ENCODE peak calls at places on chromosome 20, in six cellular contexts. W is lower leg skin, X is AG04450, D is GM12865, I is bronchial epithelial cell, R is HCT116. S is an unnamed sample.

GRCh38 chr20:44785768-44786167 is 24.6 kb downstream of the RIMS4 start:
- DNase-seq in W (no peak), D (no peak), I (peak; percentile 44), X (no peak), R (no peak), S (peak; percentile 25)

GRCh38 chr20:13910492-13910891 is 79.9 kb downstream of the SEL1L2 start:
- DNase-seq in I (no peak), W (no peak), X (no peak), D (no peak), R (no peak), S (no peak)

GRCh38 chr20:23094213-23094896 is 8.2 kb upstream of the CD93 start:
- DNase-seq in I (peak; percentile 29), W (no peak), X (no peak), R (no peak), D (no peak), S (peak; percentile 44)

GRCh38 chr20:4508773-4509172 is 212.9 kb upstream of the PRND start:
- DNase-seq in D (no peak), I (peak; percentile 38), R (no peak), X (no peak), W (no peak), S (peak; percentile 26)

GRCh38 chr20:61896058-61896961 is 169.4 kb downstream of the TAF4 start:
- DNase-seq in W (no peak), R (peak; percentile 12), I (peak; percentile 8), D (peak; percentile 30), X (no peak), S (peak; percentile 41)

GRCh38 chr20:36149469-36149868 is 5.1 kb upstream of the EPB41L1 start:
- DNase-seq in X (no peak), R (no peak), D (no peak), I (no peak), W (no peak), S (no peak)

GRCh38 chr20:49700411-49701185 is 13.1 kb downstream of the B4GALT5 start:
- DNase-seq in I (peak; percentile 85), W (no peak), D (no peak), R (peak; percentile 71), X (no peak), S (peak; percentile 80)

GRCh38 chr20:8454137-8454712 is 322.2 kb downstream of the PLCB1 start:
- DNase-seq in D (peak; percentile 49), I (peak; percentile 39), X (peak; percentile 71), R (peak; percentile 41), W (no peak), S (peak; percentile 52)

GRCh38 chr20:24102749-24103148 is 114.2 kb upstream of the GGTLC1 start:
- DNase-seq in I (peak; percentile 82), W (no peak), R (no peak), D (no peak), X (no peak), S (peak; percentile 46)

GRCh38 chr20:47727170-47727880 is 58.0 kb downstream of the SULF2 start:
- DNase-seq in D (peak; percentile 83), I (no peak), X (no peak), R (no peak), W (peak; percentile 51), S (no peak)

GRCh38 chr20:24149881-24150307 is 161.3 kb upstream of the GGTLC1 start:
- DNase-seq in X (no peak), R (no peak), W (no peak), I (no peak), D (peak; percentile 15), S (no peak)

GRCh38 chr20:50930139-50931047 is 844 bp downstream of the ADNP start:
- DNase-seq in R (no peak), D (peak; percentile 39), W (peak; percentile 19), I (no peak), X (no peak), S (peak; percentile 24)

GRCh38 chr20:55140631-55141030 is 665.2 kb downstream of the DOK5 start:
- DNase-seq in I (no peak), W (no peak), D (peak; percentile 1), X (no peak), R (no peak), S (no peak)

GRCh38 chr20:51400051-51400926 is 142.2 kb downstream of the NFATC2 start:
- DNase-seq in D (peak; percentile 93), W (no peak), X (no peak), R (no peak), I (peak; percentile 44), S (peak; percentile 40)

GRCh38 chr20:33437141-33437911 is 6.2 kb downstream of the SNTA1 start:
- DNase-seq in X (no peak), R (no peak), W (no peak), I (no peak), D (no peak), S (no peak)

GRCh38 chr20:62675156-62675871 is 33.0 kb downstream of the SLCO4A1 start:
- DNase-seq in I (no peak), D (no peak), X (no peak), R (no peak), W (no peak), S (no peak)

GRCh38 chr20:62156592-62157386 is 13.2 kb downstream of the SS18L1 start:
- DNase-seq in W (no peak), X (no peak), D (peak; percentile 64), I (no peak), R (peak; percentile 46), S (peak; percentile 47)

GRCh38 chr20:36543187-36544133 is 2.1 kb downstream of the MYL9 start:
- DNase-seq in I (no peak), D (no peak), X (no peak), R (no peak), W (peak; percentile 71), S (no peak)

GRCh38 chr20:25248501-25249172 is 752 bp downstream of the PYGB start:
- DNase-seq in R (no peak), W (no peak), D (peak; percentile 34), X (no peak), I (no peak), S (peak; percentile 44)

GRCh38 chr20:24798930-24799705 is 150.0 kb upstream of the CST7 start:
- DNase-seq in I (no peak), D (no peak), R (no peak), W (no peak), X (no peak), S (no peak)

GRCh38 chr20:10924628-10925266 is 250.9 kb upstream of the JAG1 start:
- DNase-seq in W (no peak), X (peak; percentile 84), I (peak; percentile 75), R (no peak), D (no peak), S (peak; percentile 82)

GRCh38 chr20:53212018-53212417 is 239.9 kb downstream of the TSHZ2 start:
- DNase-seq in I (no peak), R (no peak), W (no peak), D (no peak), X (no peak), S (no peak)

GRCh38 chr20:53210041-53210440 is 237.9 kb downstream of the TSHZ2 start:
- DNase-seq in I (no peak), X (no peak), D (no peak), R (no peak), W (no peak), S (no peak)

GRCh38 chr20:53210931-53211330 is 238.8 kb downstream of the TSHZ2 start:
- DNase-seq in D (no peak), X (no peak), I (no peak), W (no peak), R (no peak), S (no peak)

GRCh38 chr20:53205046-53205445 is 232.9 kb downstream of the TSHZ2 start:
- DNase-seq in W (no peak), D (no peak), I (no peak), X (no peak), R (no peak), S (no peak)

GRCh38 chr20:53208110-53208908 is 236.2 kb downstream of the TSHZ2 start:
- DNase-seq in W (no peak), D (no peak), R (no peak), X (no peak), I (no peak), S (no peak)
- TF ChIP-seq CTCF in W (no peak), D (peak; percentile 19), R (peak; percentile 66), X (no peak), I (no peak), S (no peak)

DNA sequence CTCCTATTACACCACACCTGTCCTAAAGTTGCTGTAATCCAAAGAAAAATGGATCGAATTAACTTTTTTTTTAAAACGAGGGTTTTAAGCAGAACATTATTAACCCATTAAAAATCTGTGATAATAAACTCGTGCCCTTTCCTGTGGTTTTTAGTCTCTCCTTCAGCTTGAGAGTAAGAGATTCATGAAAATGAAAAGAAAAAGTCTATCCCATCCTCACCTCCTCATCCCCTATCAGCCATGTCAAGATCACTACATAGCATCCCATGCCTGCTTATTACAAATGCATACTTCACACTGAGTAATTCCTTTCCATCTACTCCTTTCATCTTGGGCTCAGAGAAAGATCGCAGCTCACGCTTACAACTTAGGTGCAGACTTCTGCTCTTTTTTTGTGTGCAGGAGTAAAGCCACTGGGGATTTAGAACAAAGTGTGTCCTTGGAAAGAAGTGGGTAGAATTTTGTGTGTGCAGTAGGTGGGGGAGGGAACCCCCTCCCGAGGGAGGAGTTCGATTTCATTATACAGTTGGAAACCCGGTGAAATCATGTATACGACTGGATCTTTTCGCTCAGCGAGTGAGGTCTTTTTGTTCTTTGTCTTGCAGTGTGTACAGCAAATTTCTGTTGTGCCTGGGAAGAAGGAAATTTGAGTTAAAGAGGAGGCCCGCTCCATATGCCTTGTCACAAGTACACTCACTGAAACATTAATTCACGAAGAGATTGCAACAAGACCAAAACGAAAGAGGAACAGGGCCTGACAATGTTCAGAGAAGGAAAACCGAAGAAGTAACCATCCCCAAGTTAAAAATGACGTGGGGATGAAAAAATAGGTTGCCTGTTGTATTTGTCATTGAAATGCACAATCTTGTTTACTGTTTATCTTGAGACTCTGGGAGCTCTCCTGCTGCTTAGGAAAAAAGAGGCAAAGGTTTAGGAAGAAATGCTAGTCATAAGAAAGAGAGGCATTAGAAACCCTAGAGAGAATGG is 146.5 kb upstream of the ZNF217 start:
- DNase-seq in D (peak; percentile 80), I (peak; percentile 63), W (no peak), X (no peak), R (no peak), S (peak; percentile 49)
- H3K4me3 ChIP-seq in D (peak overlapping the region; percentile 58), I (peak overlapping the region; percentile 10), W (no peak overlapping the region), X (peak overlapping the region; percentile 3), R (no peak overlapping the region), S (peak overlapping the region; percentile 1)

GRCh38 chr20:9617940-9618339 is 103.5 kb downstream of the LAMP5 start:
- DNase-seq in X (no peak), R (peak; percentile 61), D (peak; percentile 35), I (peak; percentile 70), W (no peak), S (peak; percentile 78)
- TF ChIP-seq CTCF in X (peak; percentile 7), R (peak; percentile 68), D (peak; percentile 35), I (peak; percentile 60), W (no peak), S (peak; percentile 83)

DNA sequence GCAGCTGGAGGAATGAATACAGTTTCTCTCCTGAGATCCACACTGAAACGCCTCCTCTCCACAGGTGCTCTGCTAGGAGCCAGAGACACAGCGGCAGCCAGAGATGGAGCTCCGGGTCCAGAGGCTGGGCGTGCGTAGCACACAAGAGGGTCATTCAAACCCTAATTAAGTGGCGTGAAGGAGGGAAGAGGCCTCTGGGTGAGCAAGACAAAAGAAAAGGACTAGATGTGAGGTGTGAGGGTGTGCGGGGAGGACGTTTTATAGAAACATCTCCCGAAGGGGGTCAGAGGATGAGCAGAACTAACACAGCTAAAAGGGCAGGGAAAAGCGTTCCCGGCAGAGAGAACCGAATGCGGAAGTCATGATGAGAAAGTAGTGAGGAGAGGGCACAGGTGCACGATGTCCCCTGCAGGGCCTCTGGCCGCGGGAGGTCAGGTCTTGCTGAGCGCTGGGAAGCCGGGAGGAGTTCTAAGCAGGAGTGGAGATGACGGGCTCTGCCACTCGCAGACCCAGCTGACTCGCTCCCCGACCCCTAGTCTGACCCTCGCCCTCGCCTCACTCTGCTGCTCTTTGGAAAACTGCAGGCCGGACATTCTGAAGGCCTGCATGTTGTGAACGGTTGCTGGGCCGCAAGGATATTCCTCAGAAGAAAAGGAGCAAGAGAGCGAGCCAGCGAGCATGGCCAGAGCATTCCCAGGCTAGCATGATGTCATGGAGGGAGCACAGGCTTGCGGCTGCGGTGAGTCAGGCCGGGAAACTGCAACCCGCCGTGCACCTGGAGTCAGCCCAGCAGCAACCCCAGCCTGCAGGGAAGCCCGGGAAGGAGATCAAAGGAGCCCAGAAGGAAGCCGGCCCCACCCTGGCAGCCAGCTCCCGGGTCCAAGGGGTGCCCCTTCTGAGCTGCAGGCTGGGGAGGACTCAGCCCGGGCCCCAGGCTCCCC is 54.2 kb downstream of the BMP7 start:
- DNase-seq in I (peak; percentile 79), W (peak; percentile 59), X (peak; percentile 44), R (peak; percentile 68), D (no peak), S (peak; percentile 81)
- H3K4me3 ChIP-seq in I (no peak overlapping the region), W (no peak overlapping the region), X (no peak overlapping the region), R (peak overlapping the region; percentile 21), D (no peak overlapping the region), S (no peak overlapping the region)